ENCODE peak calls at places on chromosomes 3 and 15, in five cellular contexts. C, V, J, W and Q are unnamed samples.

GRCh38 chr3:171556574-171557145 is 96.5 kb upstream of the TNIK start:
- DNase-seq in W (no peak), C (no peak), J (no peak), V (no peak), Q (no peak)

GRCh38 chr3:125310623-125311076 is 64.5 kb downstream of the ZNF148 start:
- DNase-seq in J (no peak), W (no peak), V (no peak), C (no peak), Q (no peak)

GRCh38 chr3:23162939-23163338 is 40.2 kb upstream of the UBE2E2 start:
- DNase-seq in W (no peak), J (no peak), C (no peak), V (no peak), Q (no peak)

GRCh38 chr3:150371741-150372254 is 36.3 kb upstream of the TSC22D2 start:
- DNase-seq in J (peak), V (peak), W (no peak), C (peak), Q (no peak)

GRCh38 chr3:126149960-126150515 is 30.3 kb downstream of the ALDH1L1 start:
- DNase-seq in W (no peak), C (no peak), V (no peak), J (no peak), Q (peak)

GRCh38 chr3:94184781-94185180 is 121.9 kb downstream of the NSUN3 start:
- DNase-seq in C (no peak), J (no peak), W (no peak), V (no peak), Q (no peak)

GRCh38 chr15:88646951-88647350 is 8.1 kb downstream of the ISG20 start:
- DNase-seq in C (no peak), J (no peak), W (no peak), V (no peak), Q (no peak)

GRCh38 chr3:155262295-155262694 is 31.2 kb downstream of the STRIT1 start:
- DNase-seq in J (no peak), W (no peak), C (no peak), V (no peak), Q (no peak)

GRCh38 chr15:41937568-41937923 is 34.8 kb downstream of the EHD4 start:
- DNase-seq in W (no peak), J (no peak), C (no peak), V (no peak), Q (no peak)

GRCh38 chr3:83601704-83602103 is 1357.1 kb upstream of the CADM2 start:
- DNase-seq in V (no peak), W (no peak), J (no peak), C (no peak), Q (no peak)

GRCh38 chr3:183182732-183183610 is 20.4 kb upstream of the LAMP3 start:
- DNase-seq in J (no peak), W (no peak), C (no peak), V (no peak), Q (no peak)

GRCh38 chr3:133701435-133702358 is 40.0 kb upstream of the TOPBP1 start:
- DNase-seq in J (no peak), W (no peak), C (no peak), V (no peak), Q (no peak)

GRCh38 chr3:194395201-194395600 is 3.9 kb downstream of the GP5 start:
- DNase-seq in W (no peak), V (no peak), J (no peak), C (no peak), Q (no peak)

GRCh38 chr3:146974001-146974400 is 368.9 kb upstream of the PLSCR5 start:
- DNase-seq in J (no peak), W (no peak), C (no peak), V (no peak), Q (no peak)

GRCh38 chr3:73719413-73719831 is 94.7 kb upstream of the PDZRN3 start:
- DNase-seq in V (no peak), C (peak), W (no peak), J (peak), Q (no peak)

GRCh38 chr3:18127181-18127863 is 297.8 kb downstream of the SATB1 start:
- DNase-seq in J (no peak), V (no peak), C (no peak), W (no peak), Q (no peak)

GRCh38 chr3:111277226-111277625 is 205.6 kb downstream of the NECTIN3 start:
- DNase-seq in J (no peak), W (no peak), C (peak), V (no peak), Q (no peak)

GRCh38 chr3:146160233-146160963 is 586 bp downstream of the PLOD2 start:
- DNase-seq in C (no peak), V (no peak), W (no peak), J (peak), Q (peak)

GRCh38 chr3:138673641-138674040 is 65.1 kb downstream of the FAIM start:
- DNase-seq in W (no peak), J (no peak), V (no peak), C (no peak), Q (no peak)

GRCh38 chr3:10467904-10468610 is 37.3 kb downstream of the ATP2B2 start:
- DNase-seq in V (no peak), J (no peak), W (no peak), C (no peak), Q (no peak)

GRCh38 chr15:41950505-41950904 is 21.9 kb downstream of the EHD4 start:
- DNase-seq in V (no peak), J (no peak), C (no peak), W (no peak), Q (no peak)

GRCh38 chr3:10173926-10174435 is 9.3 kb downstream of the IRAK2 start:
- DNase-seq in V (peak), W (no peak), C (peak), J (peak), Q (peak)

GRCh38 chr15:89888214-89888804 is 5.5 kb downstream of the AP3S2 start:
- DNase-seq in J (no peak), V (peak), W (no peak), C (peak), Q (no peak)

GRCh38 chr15:39079296-39079834 is 501.5 kb upstream of the THBS1 start:
- DNase-seq in C (peak), V (no peak), W (no peak), J (no peak), Q (no peak)

GRCh38 chr3:58422756-58423324 is 10.8 kb downstream of the PDHB start:
- DNase-seq in J (no peak), W (no peak), C (no peak), V (no peak), Q (no peak)

GRCh38 chr15:73367624-73368300 is 996 bp downstream of the HCN4 start:
- DNase-seq in C (no peak), J (no peak), W (peak), V (no peak), Q (no peak)
- H3K4me3 ChIP-seq in C (no peak), J (no peak), W (peak), V (no peak), Q (peak)

DNA sequence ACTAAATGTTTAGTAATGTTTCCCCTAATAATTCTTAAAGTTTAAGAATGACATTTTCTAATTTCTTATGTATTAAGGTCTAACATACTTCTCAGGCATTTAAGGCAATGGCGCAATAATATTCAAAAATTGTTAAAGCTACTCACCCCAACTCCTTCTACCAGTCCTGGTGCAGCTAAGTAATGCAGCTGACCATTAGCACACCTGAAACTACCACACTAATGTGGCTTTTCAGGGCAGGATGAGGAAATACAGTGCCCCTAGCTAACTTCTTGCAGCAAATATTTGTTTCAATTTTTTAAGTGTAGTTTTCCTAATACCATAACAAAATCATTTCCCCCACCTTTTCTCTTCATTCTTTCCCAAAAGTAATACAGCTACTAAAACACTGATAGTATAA is 827.7 kb downstream of the FHIT start:
- DNase-seq in C (no peak), V (no peak), W (no peak), J (no peak), Q (no peak)
- H3K4me3 ChIP-seq in C (no peak), V (no peak), W (no peak), J (no peak), Q (no peak)

DNA sequence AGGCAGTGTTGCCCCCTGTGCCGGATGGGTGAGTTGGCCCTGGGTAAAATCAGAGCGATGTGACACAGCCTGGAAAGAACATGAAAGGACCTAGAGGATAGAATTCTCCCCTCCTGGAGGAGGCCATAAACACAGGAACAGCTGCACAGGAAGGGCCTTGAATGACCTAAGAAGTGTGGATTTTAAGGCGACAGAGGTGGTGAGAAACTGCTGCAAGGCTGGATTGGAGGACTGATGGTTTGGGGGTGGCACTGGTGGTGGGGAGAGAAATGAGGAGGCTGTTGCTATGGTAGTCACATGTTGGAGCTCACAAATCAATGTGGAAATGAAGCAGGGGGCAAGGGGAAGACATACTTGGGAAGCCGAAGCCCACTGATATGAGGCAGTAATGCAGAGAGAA is 13.8 kb downstream of the XIRP1 start:
- DNase-seq in J (no peak), C (no peak), W (no peak), V (no peak), Q (no peak)
- H3K4me3 ChIP-seq in J (no peak), C (no peak), W (peak), V (no peak), Q (peak)

DNA sequence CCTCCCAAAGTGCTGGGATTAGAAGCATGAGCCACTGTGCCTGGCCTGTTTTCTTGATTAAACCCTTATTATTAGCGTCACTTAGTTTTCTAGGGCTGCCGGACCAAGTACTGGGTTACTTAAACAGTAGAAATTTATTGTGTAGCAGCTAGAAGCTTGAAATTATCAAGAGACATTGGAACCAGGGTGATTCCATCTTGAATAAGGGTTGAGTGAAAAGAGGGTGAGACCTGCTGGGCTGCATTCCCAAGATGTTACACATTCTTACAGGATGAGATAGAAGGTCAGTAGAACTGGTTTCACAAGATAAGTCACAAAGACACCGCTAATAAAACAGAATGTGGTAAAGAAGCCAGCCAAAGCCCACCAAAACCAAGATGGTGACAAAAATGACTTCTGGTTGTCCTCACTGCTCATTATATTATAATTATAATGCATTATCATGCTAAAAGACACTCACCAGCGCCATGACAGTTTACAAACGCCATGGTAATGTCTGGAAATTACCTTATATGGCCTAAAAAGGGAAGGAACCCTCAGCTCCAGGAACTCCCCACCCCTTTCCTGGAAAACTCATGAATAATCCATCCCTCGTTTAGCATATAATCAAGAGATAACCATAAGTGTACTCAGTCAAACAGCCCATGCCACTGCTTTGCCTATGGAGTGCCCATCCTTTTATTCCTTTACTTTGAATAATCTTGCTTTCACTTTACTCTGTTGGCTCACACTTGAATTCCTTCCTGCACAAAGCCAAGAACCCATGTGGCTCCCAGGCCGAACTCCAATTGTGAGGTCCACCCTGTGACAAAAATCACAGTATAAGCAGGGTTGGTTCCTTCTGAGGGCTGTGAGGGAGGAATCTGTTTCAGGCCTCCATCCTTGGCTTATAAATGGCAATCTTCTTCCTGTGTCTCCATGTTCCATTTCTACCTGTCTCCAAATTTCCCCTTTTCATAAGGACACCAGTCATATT is 18.9 kb upstream of the FSTL1 start:
- DNase-seq in V (no peak), C (no peak), W (no peak), J (no peak), Q (no peak)
- H3K4me3 ChIP-seq in V (no peak), C (no peak), W (no peak), J (no peak), Q (no peak)